ENCODE peak calls at places on chromosomes 5 and 9, in six cellular contexts. One of them, this sample, is unnamed.

GRCh38 chr9:136077491-136077890 is 17.6 kb downstream of the NACC2 start:
- DNase-seq in endodermal cell: no peak
- DNase-seq in CD8-positive, alpha-beta T cell: peak; percentile 2
- DNase-seq in OCI-LY7: no peak
- DNase-seq in PC-3: no peak
- DNase-seq in caudate nucleus: no peak
- DNase-seq in this sample: no peak

GRCh38 chr5:111548312-111548930 is 36.1 kb upstream of the STARD4 start:
- DNase-seq in endodermal cell: peak; percentile 70
- DNase-seq in CD8-positive, alpha-beta T cell: no peak
- DNase-seq in OCI-LY7: no peak
- DNase-seq in PC-3: no peak
- DNase-seq in caudate nucleus: no peak
- DNase-seq in this sample: no peak

GRCh38 chr5:66362676-66363075 is 218.6 kb downstream of the SREK1 start:
- DNase-seq in endodermal cell: peak; percentile 13
- DNase-seq in CD8-positive, alpha-beta T cell: no peak
- DNase-seq in OCI-LY7: no peak
- DNase-seq in PC-3: no peak
- DNase-seq in caudate nucleus: no peak
- DNase-seq in this sample: no peak

GRCh38 chr9:136881691-136882108 is 4.6 kb upstream of the TRAF2 start:
- DNase-seq in endodermal cell: no peak
- DNase-seq in CD8-positive, alpha-beta T cell: no peak
- DNase-seq in OCI-LY7: peak; percentile 27
- DNase-seq in PC-3: no peak
- DNase-seq in caudate nucleus: no peak
- DNase-seq in this sample: no peak

GRCh38 chr5:17794201-17794600 is 159.9 kb downstream of the TAF11L14 start:
- DNase-seq in endodermal cell: no peak
- DNase-seq in CD8-positive, alpha-beta T cell: no peak
- DNase-seq in OCI-LY7: no peak
- DNase-seq in PC-3: peak; percentile 16
- DNase-seq in caudate nucleus: no peak
- DNase-seq in this sample: no peak

GRCh38 chr9:116055536-116055935 is 98.1 kb upstream of the PAPPA start:
- DNase-seq in endodermal cell: no peak
- DNase-seq in CD8-positive, alpha-beta T cell: no peak
- DNase-seq in OCI-LY7: no peak
- DNase-seq in PC-3: no peak
- DNase-seq in caudate nucleus: no peak
- DNase-seq in this sample: no peak

GRCh38 chr5:122435738-122436137 is 123.7 kb downstream of the SNCAIP start:
- DNase-seq in endodermal cell: no peak
- DNase-seq in CD8-positive, alpha-beta T cell: no peak
- DNase-seq in OCI-LY7: no peak
- DNase-seq in PC-3: no peak
- DNase-seq in caudate nucleus: no peak
- DNase-seq in this sample: no peak

GRCh38 chr5:1930880-1931589 is 48.3 kb upstream of the IRX4 start:
- DNase-seq in endodermal cell: peak; percentile 89
- DNase-seq in CD8-positive, alpha-beta T cell: no peak
- DNase-seq in OCI-LY7: no peak
- DNase-seq in PC-3: no peak
- DNase-seq in caudate nucleus: no peak
- DNase-seq in this sample: no peak

GRCh38 chr9:21605489-21605931 is 123.4 kb upstream of the IFNE start:
- DNase-seq in endodermal cell: no peak
- DNase-seq in CD8-positive, alpha-beta T cell: no peak
- DNase-seq in OCI-LY7: no peak
- DNase-seq in PC-3: peak; percentile 37
- DNase-seq in caudate nucleus: no peak
- DNase-seq in this sample: no peak

GRCh38 chr9:97502222-97502983 is 937 bp downstream of the TMOD1 start:
- DNase-seq in endodermal cell: peak; percentile 76
- DNase-seq in CD8-positive, alpha-beta T cell: no peak
- DNase-seq in OCI-LY7: no peak
- DNase-seq in PC-3: no peak
- DNase-seq in caudate nucleus: no peak
- DNase-seq in this sample: no peak

GRCh38 chr9:97500263-97500662 is 1.2 kb upstream of the TMOD1 start:
- DNase-seq in endodermal cell: no peak
- DNase-seq in CD8-positive, alpha-beta T cell: no peak
- DNase-seq in OCI-LY7: no peak
- DNase-seq in PC-3: no peak
- DNase-seq in caudate nucleus: no peak
- DNase-seq in this sample: no peak

GRCh38 chr9:97501972-97502221 is 431 bp downstream of the TMOD1 start:
- DNase-seq in endodermal cell: peak; percentile 72
- DNase-seq in CD8-positive, alpha-beta T cell: no peak
- DNase-seq in OCI-LY7: no peak
- DNase-seq in PC-3: no peak
- DNase-seq in caudate nucleus: no peak
- DNase-seq in this sample: no peak

GRCh38 chr9:97501177-97501971 is at the start of gene TMOD1:
- DNase-seq in endodermal cell: peak; percentile 87
- DNase-seq in CD8-positive, alpha-beta T cell: peak; percentile 29
- DNase-seq in OCI-LY7: no peak
- DNase-seq in PC-3: peak; percentile 58
- DNase-seq in caudate nucleus: peak; percentile 56
- DNase-seq in this sample: peak; percentile 28

GRCh38 chr9:97500765-97501176 is 695 bp upstream of the TMOD1 start:
- DNase-seq in endodermal cell: no peak
- DNase-seq in CD8-positive, alpha-beta T cell: no peak
- DNase-seq in OCI-LY7: no peak
- DNase-seq in PC-3: no peak
- DNase-seq in caudate nucleus: no peak
- DNase-seq in this sample: no peak
- H3K27ac ChIP-seq in endodermal cell: no peak overlapping the region
- H3K27ac ChIP-seq in CD8-positive, alpha-beta T cell: no peak overlapping the region
- H3K27ac ChIP-seq in OCI-LY7: no peak overlapping the region
- H3K27ac ChIP-seq in PC-3: no peak overlapping the region
- H3K27ac ChIP-seq in caudate nucleus: peak overlapping the region; percentile 67
- H3K27ac ChIP-seq in this sample: no peak overlapping the region

GRCh38 chr5:76682395-76682794 is 33.5 kb upstream of the F2R start:
- DNase-seq in endodermal cell: no peak
- DNase-seq in CD8-positive, alpha-beta T cell: no peak
- DNase-seq in OCI-LY7: no peak
- DNase-seq in PC-3: no peak
- DNase-seq in caudate nucleus: no peak
- DNase-seq in this sample: no peak
- H3K27ac ChIP-seq in endodermal cell: no peak overlapping the region
- H3K27ac ChIP-seq in CD8-positive, alpha-beta T cell: no peak overlapping the region
- H3K27ac ChIP-seq in OCI-LY7: no peak overlapping the region
- H3K27ac ChIP-seq in PC-3: no peak overlapping the region
- H3K27ac ChIP-seq in caudate nucleus: no peak overlapping the region
- H3K27ac ChIP-seq in this sample: no peak overlapping the region

GRCh38 chr9:90965141-90965910 is 163.7 kb downstream of the SYK start:
- DNase-seq in endodermal cell: no peak
- DNase-seq in CD8-positive, alpha-beta T cell: no peak
- DNase-seq in OCI-LY7: no peak
- DNase-seq in PC-3: no peak
- DNase-seq in caudate nucleus: no peak
- DNase-seq in this sample: no peak
- H3K27ac ChIP-seq in endodermal cell: no peak overlapping the region
- H3K27ac ChIP-seq in CD8-positive, alpha-beta T cell: no peak overlapping the region
- H3K27ac ChIP-seq in OCI-LY7: no peak overlapping the region
- H3K27ac ChIP-seq in PC-3: no peak overlapping the region
- H3K27ac ChIP-seq in caudate nucleus: no peak overlapping the region
- H3K27ac ChIP-seq in this sample: no peak overlapping the region

GRCh38 chr9:37979844-37980243 is 75.9 kb upstream of the SLC25A51 start:
- DNase-seq in endodermal cell: no peak
- DNase-seq in CD8-positive, alpha-beta T cell: no peak
- DNase-seq in OCI-LY7: no peak
- DNase-seq in PC-3: no peak
- DNase-seq in caudate nucleus: no peak
- DNase-seq in this sample: no peak
- H3K27ac ChIP-seq in endodermal cell: no peak overlapping the region
- H3K27ac ChIP-seq in CD8-positive, alpha-beta T cell: no peak overlapping the region
- H3K27ac ChIP-seq in OCI-LY7: no peak overlapping the region
- H3K27ac ChIP-seq in PC-3: no peak overlapping the region
- H3K27ac ChIP-seq in caudate nucleus: no peak overlapping the region
- H3K27ac ChIP-seq in this sample: peak overlapping the region; percentile 82

GRCh38 chr5:154766558-154767281 is 11.5 kb downstream of the LARP1 start:
- DNase-seq in endodermal cell: no peak
- DNase-seq in CD8-positive, alpha-beta T cell: no peak
- DNase-seq in OCI-LY7: no peak
- DNase-seq in PC-3: no peak
- DNase-seq in caudate nucleus: no peak
- DNase-seq in this sample: no peak
- H3K27ac ChIP-seq in endodermal cell: no peak overlapping the region
- H3K27ac ChIP-seq in CD8-positive, alpha-beta T cell: no peak overlapping the region
- H3K27ac ChIP-seq in OCI-LY7: peak overlapping the region; percentile 24
- H3K27ac ChIP-seq in PC-3: no peak overlapping the region
- H3K27ac ChIP-seq in caudate nucleus: no peak overlapping the region
- H3K27ac ChIP-seq in this sample: no peak overlapping the region

DNA sequence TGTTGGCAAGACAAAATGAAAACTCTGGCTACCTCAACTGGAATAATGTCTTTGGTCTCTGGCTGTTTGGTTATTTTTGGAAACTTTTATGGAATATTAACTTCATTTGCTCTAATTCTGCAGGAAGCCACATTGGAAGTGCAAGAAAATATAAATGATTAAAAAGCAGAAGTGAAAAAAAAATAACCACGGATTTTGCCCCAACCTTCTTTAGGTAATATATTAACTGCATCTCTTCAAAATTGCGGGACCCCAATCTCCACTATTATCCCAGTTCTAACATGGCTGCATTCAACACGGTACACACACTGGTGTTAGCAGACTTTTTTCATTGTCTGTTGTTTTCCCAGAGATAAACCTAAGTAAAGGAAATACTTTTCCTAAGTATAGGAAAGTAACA is 23.0 kb downstream of the GLIS3 start:
- DNase-seq in endodermal cell: no peak
- DNase-seq in CD8-positive, alpha-beta T cell: no peak
- DNase-seq in OCI-LY7: no peak
- DNase-seq in PC-3: no peak
- DNase-seq in caudate nucleus: no peak
- DNase-seq in this sample: no peak
- H3K27ac ChIP-seq in endodermal cell: no peak overlapping the region
- H3K27ac ChIP-seq in CD8-positive, alpha-beta T cell: no peak overlapping the region
- H3K27ac ChIP-seq in OCI-LY7: no peak overlapping the region
- H3K27ac ChIP-seq in PC-3: no peak overlapping the region
- H3K27ac ChIP-seq in caudate nucleus: no peak overlapping the region
- H3K27ac ChIP-seq in this sample: no peak overlapping the region

GRCh38 chr5:177601126-177601525 is 1.2 kb downstream of the B4GALT7 start:
- DNase-seq in endodermal cell: no peak
- DNase-seq in CD8-positive, alpha-beta T cell: no peak
- DNase-seq in OCI-LY7: no peak
- DNase-seq in PC-3: no peak
- DNase-seq in caudate nucleus: no peak
- DNase-seq in this sample: no peak

GRCh38 chr5:177598477-177598876 is 1.5 kb upstream of the B4GALT7 start:
- DNase-seq in endodermal cell: no peak
- DNase-seq in CD8-positive, alpha-beta T cell: no peak
- DNase-seq in OCI-LY7: no peak
- DNase-seq in PC-3: no peak
- DNase-seq in caudate nucleus: no peak
- DNase-seq in this sample: no peak

GRCh38 chr5:177601577-177602457 is 1.9 kb downstream of the B4GALT7 start:
- DNase-seq in endodermal cell: no peak
- DNase-seq in CD8-positive, alpha-beta T cell: no peak
- DNase-seq in OCI-LY7: peak; percentile 27
- DNase-seq in PC-3: peak; percentile 31
- DNase-seq in caudate nucleus: no peak
- DNase-seq in this sample: no peak

GRCh38 chr5:177602458-177602830 is 2.5 kb downstream of the B4GALT7 start:
- DNase-seq in endodermal cell: no peak
- DNase-seq in CD8-positive, alpha-beta T cell: no peak
- DNase-seq in OCI-LY7: no peak
- DNase-seq in PC-3: no peak
- DNase-seq in caudate nucleus: no peak
- DNase-seq in this sample: no peak

GRCh38 chr5:177600458-177601018 is 606 bp downstream of the B4GALT7 start:
- DNase-seq in endodermal cell: no peak
- DNase-seq in CD8-positive, alpha-beta T cell: no peak
- DNase-seq in OCI-LY7: peak; percentile 56
- DNase-seq in PC-3: peak; percentile 24
- DNase-seq in caudate nucleus: no peak
- DNase-seq in this sample: no peak
- H3K27ac ChIP-seq in endodermal cell: no peak overlapping the region
- H3K27ac ChIP-seq in CD8-positive, alpha-beta T cell: peak overlapping the region; percentile 65
- H3K27ac ChIP-seq in OCI-LY7: peak overlapping the region; percentile 47
- H3K27ac ChIP-seq in PC-3: peak overlapping the region; percentile 51
- H3K27ac ChIP-seq in caudate nucleus: peak overlapping the region; percentile 58
- H3K27ac ChIP-seq in this sample: peak overlapping the region; percentile 74

DNA sequence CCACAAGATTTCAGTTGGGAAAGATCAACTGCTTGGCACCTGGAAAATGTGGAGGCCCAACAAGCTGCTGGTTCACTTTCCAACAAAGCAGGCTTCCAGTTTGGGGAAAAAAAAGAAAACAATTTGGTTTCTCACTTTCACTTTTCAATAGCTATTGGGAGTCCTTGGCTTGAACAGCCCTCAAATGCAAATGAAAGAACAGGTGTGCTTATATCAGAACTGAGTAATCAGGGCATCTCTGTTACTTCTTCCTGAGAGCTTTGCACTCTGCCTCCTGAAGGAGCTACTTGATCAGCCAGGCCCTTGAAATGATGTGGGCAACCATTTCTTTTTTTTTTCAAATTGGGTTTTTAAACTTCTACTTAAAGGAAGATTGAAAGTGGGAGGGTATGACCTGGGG is 73.5 kb downstream of the MFAP3 start:
- DNase-seq in endodermal cell: no peak
- DNase-seq in CD8-positive, alpha-beta T cell: no peak
- DNase-seq in OCI-LY7: no peak
- DNase-seq in PC-3: no peak
- DNase-seq in caudate nucleus: no peak
- DNase-seq in this sample: no peak
- H3K27ac ChIP-seq in endodermal cell: no peak overlapping the region
- H3K27ac ChIP-seq in CD8-positive, alpha-beta T cell: no peak overlapping the region
- H3K27ac ChIP-seq in OCI-LY7: no peak overlapping the region
- H3K27ac ChIP-seq in PC-3: no peak overlapping the region
- H3K27ac ChIP-seq in caudate nucleus: no peak overlapping the region
- H3K27ac ChIP-seq in this sample: no peak overlapping the region

DNA sequence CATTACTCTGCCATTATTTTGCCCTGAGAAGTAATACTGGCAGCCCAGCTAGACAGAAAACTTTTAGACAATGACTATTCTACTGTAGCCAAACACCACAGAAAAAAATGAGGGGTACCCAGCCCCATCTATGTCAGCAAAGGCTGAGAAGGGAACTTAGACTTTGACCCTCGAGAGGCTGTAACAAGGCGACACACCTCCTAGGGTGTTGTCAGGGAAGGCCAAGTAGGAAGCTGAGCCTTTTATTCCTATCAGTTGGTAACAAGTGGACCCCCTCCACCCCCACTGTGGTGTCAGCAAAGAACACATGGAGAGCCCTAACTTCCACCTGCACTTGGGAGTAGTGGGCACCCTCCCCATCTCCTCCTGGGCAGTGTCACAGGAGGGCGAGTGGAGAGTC is 55.5 kb downstream of the SPTLC1 start:
- DNase-seq in endodermal cell: no peak
- DNase-seq in CD8-positive, alpha-beta T cell: no peak
- DNase-seq in OCI-LY7: no peak
- DNase-seq in PC-3: no peak
- DNase-seq in caudate nucleus: no peak
- DNase-seq in this sample: no peak
- H3K27ac ChIP-seq in endodermal cell: no peak overlapping the region
- H3K27ac ChIP-seq in CD8-positive, alpha-beta T cell: no peak overlapping the region
- H3K27ac ChIP-seq in OCI-LY7: no peak overlapping the region
- H3K27ac ChIP-seq in PC-3: no peak overlapping the region
- H3K27ac ChIP-seq in caudate nucleus: no peak overlapping the region
- H3K27ac ChIP-seq in this sample: no peak overlapping the region